ENCODE peak calls at places on chromosome 16, in five cellular contexts. B, R, L, I and K are unnamed samples. For H3K4me1 and H3K27me3, the result is how much of the 10 kb centered on the place peaks cover.

GRCh38 chr16:3606441-3606840 is 5.0 kb downstream of the SLX4 start:
- DNase-seq in B (no peak), R (no peak), L (no peak), I (no peak), K (no peak)

GRCh38 chr16:67378642-67379041 is 14.7 kb downstream of the TPPP3 start:
- DNase-seq in B (no peak), R (no peak), L (no peak), I (no peak), K (no peak)

GRCh38 chr16:21169249-21169981 is 10.9 kb downstream of the LDAF1 start:
- DNase-seq in B (no peak), R (no peak), L (no peak), I (no peak), K (no peak)

GRCh38 chr16:8656376-8656775 is 18.0 kb upstream of the ABAT start:
- DNase-seq in B (no peak), R (no peak), L (no peak), I (no peak), K (no peak)

GRCh38 chr16:47664653-47665325 is 203.7 kb downstream of the PHKB start:
- DNase-seq in B (peak), R (no peak), L (no peak), I (no peak), K (peak)

GRCh38 chr16:10509534-10510025 is 70.8 kb downstream of the EMP2 start:
- DNase-seq in B (peak), R (no peak), L (peak), I (peak), K (peak)

GRCh38 chr16:54805648-54806047 is 125.0 kb upstream of the IRX5 start:
- DNase-seq in B (no peak), R (no peak), L (no peak), I (no peak), K (peak)

GRCh38 chr16:77919761-77920415 is 102.5 kb upstream of the CLEC3A start:
- DNase-seq in B (no peak), R (no peak), L (no peak), I (no peak), K (no peak)

GRCh38 chr16:83530293-83530692 is 277.5 kb upstream of the HSBP1 start:
- DNase-seq in B (no peak), R (no peak), L (no peak), I (no peak), K (no peak)

GRCh38 chr16:56198044-56198754 is 6.9 kb downstream of the GNAO1 start:
- DNase-seq in B (no peak), R (no peak), L (no peak), I (no peak), K (no peak)
- H3K4me1 ChIP-seq in B (under half), R (under half), L (under half), I (under half), K (under half)

GRCh38 chr16:87066695-87067556 is 250.3 kb downstream of the C16orf95 start:
- DNase-seq in B (no peak), R (no peak), L (no peak), I (no peak), K (no peak)

GRCh38 chr16:87063543-87063942 is 253.6 kb downstream of the C16orf95 start:
- DNase-seq in B (no peak), R (no peak), L (no peak), I (no peak), K (no peak)

GRCh38 chr16:87065781-87066694 is 251.2 kb downstream of the C16orf95 start:
- DNase-seq in B (no peak), R (no peak), L (no peak), I (no peak), K (no peak)

GRCh38 chr16:87062569-87063442 is 254.4 kb downstream of the C16orf95 start:
- DNase-seq in B (peak), R (peak), L (peak), I (peak), K (peak)

GRCh38 chr16:87064731-87065720 is 252.2 kb downstream of the C16orf95 start:
- DNase-seq in B (no peak), R (no peak), L (peak), I (no peak), K (no peak)
- H3K27me3 ChIP-seq in B (under half), R (under half), L (under half), I (under half), K (under half)

GRCh38 chr16:81446318-81447275 is 2.0 kb downstream of the CMIP start:
- DNase-seq in B (peak), R (no peak), L (peak), I (peak), K (peak)
- H3K4me1 ChIP-seq in B (half or more), R (under half), L (under half), I (half or more), K (under half)

GRCh38 chr16:85078952-85079351 is 33.3 kb downstream of the CIBAR2 start:
- DNase-seq in B (no peak), R (no peak), L (no peak), I (no peak), K (no peak)

GRCh38 chr16:85082553-85083050 is 29.7 kb downstream of the CIBAR2 start:
- DNase-seq in B (no peak), R (no peak), L (peak), I (no peak), K (peak)

GRCh38 chr16:85081765-85082164 is 30.5 kb downstream of the CIBAR2 start:
- DNase-seq in B (no peak), R (no peak), L (no peak), I (no peak), K (no peak)

GRCh38 chr16:85079785-85080602 is 32.3 kb downstream of the CIBAR2 start:
- DNase-seq in B (no peak), R (no peak), L (no peak), I (no peak), K (no peak)

DNA sequence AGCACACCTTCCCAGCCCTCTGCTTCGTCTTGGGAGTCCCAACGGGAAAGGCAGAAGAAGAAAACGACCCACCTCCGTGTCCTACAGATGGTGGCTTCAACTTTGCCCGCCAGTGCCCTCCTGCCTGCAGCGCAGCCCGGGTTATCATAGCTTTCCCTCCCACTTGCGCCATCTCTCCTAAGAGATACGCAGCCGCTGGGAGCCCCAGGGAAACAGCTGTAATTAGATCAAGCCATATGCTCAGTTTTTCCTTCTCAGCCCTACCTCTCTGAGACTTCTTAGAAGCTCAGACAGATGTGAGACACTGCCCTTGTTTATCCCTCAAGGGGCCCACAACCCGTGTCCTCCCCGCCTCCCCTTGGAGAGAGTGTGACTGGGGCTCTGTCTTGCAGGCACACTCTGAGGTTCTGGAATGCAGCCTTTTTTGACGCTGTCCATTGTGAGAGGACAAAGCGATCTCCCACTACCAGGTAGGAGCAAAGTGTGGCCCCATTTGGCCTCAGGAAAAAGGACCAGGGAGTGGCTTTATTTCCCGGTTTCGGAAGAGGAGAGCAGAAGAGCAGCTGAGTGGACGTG is 31.3 kb downstream of the CIBAR2 start:
- DNase-seq in B (no peak), R (no peak), L (no peak), I (no peak), K (no peak)
- H3K27me3 ChIP-seq in B (under half), R (under half), L (under half), I (under half), K (under half)

GRCh38 chr16:75263963-75264445 is 12.6 kb upstream of the BCAR1 start:
- DNase-seq in B (no peak), R (no peak), L (no peak), I (no peak), K (peak)
- H3K4me1 ChIP-seq in B (half or more), R (half or more), L (under half), I (under half), K (under half)

GRCh38 chr16:86880316-86881117 is 302.2 kb downstream of the FOXL1 start:
- DNase-seq in B (no peak), R (no peak), L (no peak), I (no peak), K (no peak)
- H3K27me3 ChIP-seq in B (under half), R (under half), L (under half), I (under half), K (under half)

GRCh38 chr16:85990861-85991301 is 91.9 kb downstream of the IRF8 start:
- DNase-seq in B (no peak), R (no peak), L (peak), I (no peak), K (no peak)

GRCh38 chr16:85991425-85991824 is 92.5 kb downstream of the IRF8 start:
- DNase-seq in B (no peak), R (no peak), L (no peak), I (no peak), K (no peak)

GRCh38 chr16:85992779-85993178 is 93.8 kb downstream of the IRF8 start:
- DNase-seq in B (no peak), R (no peak), L (no peak), I (no peak), K (no peak)

GRCh38 chr16:85989863-85990643 is 91.1 kb downstream of the IRF8 start:
- DNase-seq in B (no peak), R (no peak), L (no peak), I (no peak), K (no peak)

GRCh38 chr16:85991856-85992255 is 92.9 kb downstream of the IRF8 start:
- DNase-seq in B (no peak), R (no peak), L (no peak), I (no peak), K (no peak)
- H3K4me1 ChIP-seq in B (under half), R (under half), L (under half), I (under half), K (under half)